ENCODE peak calls at places on chromosomes 3 and 15, in five cellular contexts. R is mucosa of gallbladder, O is SK-MEL-5, N is amniotic stem cell, V is ELF-1. I is an unnamed sample.
A peak's percentile ranks its signal among the peaks of the same experiment; 100 is the strongest.

GRCh38 chr3:164064298-164064697 is 1014.0 kb downstream of the SI start:
- DNase-seq in R (no peak), O (no peak), N (no peak), V (no peak), I (no peak)

GRCh38 chr15:80188293-80188692 is 35.5 kb downstream of the FAH start:
- DNase-seq in R (no peak), O (peak; percentile 4), N (no peak), V (peak; percentile 51), I (peak; percentile 16)

GRCh38 chr3:129226374-129226773 is 23.0 kb upstream of the COPG1 start:
- DNase-seq in R (peak; percentile 76), O (peak; percentile 87), N (peak; percentile 71), V (no peak), I (peak; percentile 98)

GRCh38 chr3:149216195-149216869 is 5.3 kb downstream of the CP start:
- DNase-seq in R (no peak), O (peak; percentile 15), N (no peak), V (no peak), I (no peak)

GRCh38 chr15:85865070-85865684 is 70.5 kb upstream of the KLHL25 start:
- DNase-seq in R (no peak), O (peak; percentile 76), N (no peak), V (peak; percentile 87), I (peak; percentile 64)

GRCh38 chr15:48433226-48433886 is 102.1 kb downstream of the DUT start:
- DNase-seq in R (no peak), O (peak; percentile 79), N (peak; percentile 58), V (no peak), I (peak; percentile 74)

GRCh38 chr3:184822654-184823053 is 10.7 kb downstream of the VPS8 start:
- DNase-seq in R (no peak), O (no peak), N (no peak), V (no peak), I (peak; percentile 45)

GRCh38 chr3:71576966-71577459 is 6.5 kb downstream of the FOXP1 start:
- DNase-seq in R (no peak), O (no peak), N (no peak), V (no peak), I (no peak)

GRCh38 chr3:52596658-52597265 is 60.4 kb downstream of the UQCC5 start:
- DNase-seq in R (no peak), O (no peak), N (no peak), V (no peak), I (no peak)

GRCh38 chr15:101310163-101310480 is 15.1 kb upstream of the SNRPA1 start:
- DNase-seq in R (no peak), O (no peak), N (no peak), V (no peak), I (no peak)

GRCh38 chr3:124584552-124585391 is 145.5 kb upstream of the UMPS start:
- DNase-seq in R (peak; percentile 85), O (peak; percentile 53), N (no peak), V (peak; percentile 71), I (peak; percentile 41)

GRCh38 chr3:22959593-22959992 is 243.5 kb upstream of the UBE2E2 start:
- DNase-seq in R (no peak), O (no peak), N (no peak), V (no peak), I (no peak)

GRCh38 chr3:122898298-122898697 is 103.4 kb downstream of the SLC49A4 start:
- DNase-seq in R (no peak), O (no peak), N (no peak), V (no peak), I (no peak)

GRCh38 chr3:67012564-67012963 is 14.5 kb downstream of the KBTBD8 start:
- DNase-seq in R (no peak), O (no peak), N (no peak), V (no peak), I (no peak)

GRCh38 chr3:2476996-2477395 is 378.3 kb downstream of the CNTN4 start:
- DNase-seq in R (no peak), O (no peak), N (no peak), V (no peak), I (no peak)

I was measured in myocyte.